ENCODE peak calls at places on chromosomes 5 and 9, in five cellular contexts. M is ecto neural progenitor cell, F is skeletal muscle cell, L is prostate gland, B is iPS-NIHi11. V is an unnamed sample.
A peak's percentile ranks its signal among the peaks of the same experiment; 100 is the strongest.

GRCh38 chr5:172834570-172835245 is 657 bp downstream of the ERGIC1 start:
- DNase-seq in L (no peak), M (peak; percentile 68), F (no peak), B (peak; percentile 71), V (no peak)

GRCh38 chr5:116415182-116415581 is 159.4 kb downstream of the SEMA6A start:
- DNase-seq in M (no peak), B (no peak), F (no peak), L (no peak), V (no peak)

GRCh38 chr9:129383005-129383414 is 204.9 kb upstream of the IER5L start:
- DNase-seq in F (no peak), B (peak; percentile 82), M (peak; percentile 55), L (peak; percentile 92), V (no peak)

GRCh38 chr5:132812949-132813598 is at the start of gene SOWAHA:
- DNase-seq in M (no peak), F (no peak), L (no peak), B (peak; percentile 75), V (no peak)

GRCh38 chr5:80568251-80568650 is 1.8 kb downstream of the ANKRD34B start:
- DNase-seq in F (no peak), B (no peak), L (no peak), M (no peak), V (no peak)

GRCh38 chr9:72315510-72316287 is 49.3 kb downstream of the ZFAND5 start:
- DNase-seq in F (peak; percentile 88), M (peak; percentile 59), L (peak; percentile 86), B (peak; percentile 49), V (peak; percentile 92)

GRCh38 chr5:42767491-42768105 is 11.0 kb downstream of the CCDC152 start:
- DNase-seq in B (peak; percentile 31), L (no peak), M (no peak), F (no peak), V (peak; percentile 20)

GRCh38 chr5:102668220-102668930 is 86.7 kb upstream of the PAM start:
- DNase-seq in B (peak; percentile 17), M (no peak), L (no peak), F (no peak), V (no peak)

GRCh38 chr5:80284720-80285119 is 28.9 kb upstream of the SERINC5 start:
- DNase-seq in L (no peak), M (no peak), F (no peak), B (no peak), V (no peak)

GRCh38 chr9:100292414-100292813 is 60.3 kb downstream of the TEX10 start:
- DNase-seq in L (no peak), M (no peak), B (no peak), F (no peak), V (no peak)

GRCh38 chr5:74863726-74864125 is 2.5 kb downstream of the FAM169A start:
- DNase-seq in L (no peak), B (no peak), F (no peak), M (no peak), V (no peak)

GRCh38 chr9:135925496-135926133 is 18.3 kb upstream of the CAMSAP1 start:
- DNase-seq in M (no peak), F (no peak), L (no peak), B (no peak), V (no peak)

GRCh38 chr5:73381587-73382411 is 66.8 kb downstream of the FOXD1 start:
- DNase-seq in L (no peak), F (no peak), B (no peak), M (peak; percentile 42), V (no peak)

GRCh38 chr5:66860199-66860975 is 264.2 kb downstream of the MAST4 start:
- DNase-seq in L (no peak), M (no peak), B (no peak), F (no peak), V (no peak)

GRCh38 chr9:98214811-98215210 is 22.4 kb upstream of the CORO2A start:
- DNase-seq in L (peak; percentile 80), F (no peak), M (no peak), B (no peak), V (no peak)

GRCh38 chr9:129888085-129888808 is 53.0 kb downstream of the USP20 start:
- DNase-seq in L (no peak), F (no peak), M (no peak), B (no peak), V (no peak)

GRCh38 chr9:90546200-90546599 is 96.4 kb downstream of the DIRAS2 start:
- DNase-seq in B (peak; percentile 22), L (no peak), M (peak; percentile 72), F (peak; percentile 71), V (peak; percentile 90)

GRCh38 chr9:135971892-135972291 is 10.7 kb upstream of the UBAC1 start:
- DNase-seq in B (peak; percentile 94), F (no peak), M (peak; percentile 87), L (peak; percentile 50), V (no peak)

GRCh38 chr5:10859393-10860195 is 98.6 kb upstream of the DAP start:
- DNase-seq in M (peak; percentile 63), L (no peak), F (no peak), B (no peak), V (no peak)

GRCh38 chr5:90968319-90968718 is 409.7 kb downstream of the ADGRV1 start:
- DNase-seq in M (no peak), F (peak; percentile 20), B (no peak), L (no peak), V (peak; percentile 73)

GRCh38 chr9:122158202-122158601 is 1.4 kb downstream of the NDUFA8 start:
- DNase-seq in M (peak; percentile 55), B (peak; percentile 53), L (no peak), F (no peak), V (peak; percentile 22)

GRCh38 chr5:2869471-2869870 is 118.0 kb upstream of the IRX2 start:
- DNase-seq in M (no peak), F (no peak), B (no peak), L (no peak), V (no peak)

GRCh38 chr9:17402309-17402708 is 176.6 kb upstream of the SH3GL2 start:
- DNase-seq in B (peak; percentile 28), L (no peak), M (no peak), F (no peak), V (peak; percentile 9)

GRCh38 chr5:135644196-135644766 is 65.5 kb upstream of the CXCL14 start:
- DNase-seq in L (no peak), B (no peak), M (no peak), F (no peak), V (no peak)

GRCh38 chr9:25205285-25205684 is 473.0 kb downstream of the TUSC1 start:
- DNase-seq in B (no peak), F (no peak), L (no peak), M (no peak), V (no peak)

GRCh38 chr9:20307662-20308061 is 314.6 kb downstream of the MLLT3 start:
- DNase-seq in L (no peak), B (peak; percentile 43), F (no peak), M (no peak), V (no peak)

GRCh38 chr9:94928696-94929372 is 202.3 kb downstream of the AOPEP start:
- DNase-seq in M (no peak), L (no peak), B (peak; percentile 36), F (no peak), V (peak; percentile 65)

GRCh38 chr5:36422957-36423356 is 121.3 kb upstream of the RANBP3L start:
- DNase-seq in L (no peak), B (no peak), F (no peak), M (no peak), V (peak; percentile 50)

GRCh38 chr5:66861402-66861801 is 265.2 kb downstream of the MAST4 start:
- DNase-seq in F (no peak), L (no peak), B (no peak), M (no peak), V (no peak)